ENCODE peak calls at places on chromosomes 4 and X, in eight cellular contexts. One of them, this sample, is unnamed.
A peak's percentile ranks its signal among the peaks of the same experiment; 100 is the strongest.

GRCh38 chr4:76023381-76023780 is at the start of gene CXCL10:
- DNase-seq in kidney glomerular epithelial cell: no peak
- DNase-seq in D721Med: no peak
- DNase-seq in T-helper 17 cell: no peak
- DNase-seq in activated CD8-positive, alpha-beta memory T cell treated with anti-CD3 and anti-CD28 coated beads for 48 hours: no peak
- DNase-seq in T-helper 9 cell: no peak
- DNase-seq in amniotic stem cell: no peak
- DNase-seq in T-helper 1 cell: no peak
- DNase-seq in this sample: no peak

GRCh38 chr4:108192056-108192455 is 23.3 kb upstream of the LEF1 start:
- DNase-seq in D721Med: no peak
- DNase-seq in T-helper 9 cell: no peak
- DNase-seq in kidney glomerular epithelial cell: no peak
- DNase-seq in activated CD8-positive, alpha-beta memory T cell treated with anti-CD3 and anti-CD28 coated beads for 48 hours: no peak
- DNase-seq in T-helper 1 cell: no peak
- DNase-seq in amniotic stem cell: no peak
- DNase-seq in T-helper 17 cell: no peak
- DNase-seq in this sample: no peak

GRCh38 chr4:7226464-7226863 is 34.1 kb downstream of the SORCS2 start:
- DNase-seq in amniotic stem cell: no peak
- DNase-seq in T-helper 1 cell: no peak
- DNase-seq in D721Med: peak; percentile 96
- DNase-seq in kidney glomerular epithelial cell: no peak
- DNase-seq in activated CD8-positive, alpha-beta memory T cell treated with anti-CD3 and anti-CD28 coated beads for 48 hours: no peak
- DNase-seq in T-helper 17 cell: no peak
- DNase-seq in T-helper 9 cell: no peak
- DNase-seq in this sample: no peak

GRCh38 chrX:9700555-9700954 is 65.1 kb downstream of the GPR143 start:
- DNase-seq in activated CD8-positive, alpha-beta memory T cell treated with anti-CD3 and anti-CD28 coated beads for 48 hours: no peak
- DNase-seq in T-helper 9 cell: no peak
- DNase-seq in T-helper 1 cell: no peak
- DNase-seq in kidney glomerular epithelial cell: no peak
- DNase-seq in D721Med: no peak
- DNase-seq in T-helper 17 cell: no peak
- DNase-seq in amniotic stem cell: no peak
- DNase-seq in this sample: no peak

GRCh38 chr4:54658321-54659093 is 750 bp downstream of the KIT start:
- DNase-seq in kidney glomerular epithelial cell: peak; percentile 15
- DNase-seq in D721Med: no peak
- DNase-seq in T-helper 9 cell: no peak
- DNase-seq in T-helper 1 cell: no peak
- DNase-seq in T-helper 17 cell: no peak
- DNase-seq in activated CD8-positive, alpha-beta memory T cell treated with anti-CD3 and anti-CD28 coated beads for 48 hours: no peak
- DNase-seq in amniotic stem cell: no peak
- DNase-seq in this sample: no peak

GRCh38 chr4:76779740-76780459 is 118.0 kb downstream of the SOWAHB start:
- DNase-seq in amniotic stem cell: no peak
- DNase-seq in kidney glomerular epithelial cell: no peak
- DNase-seq in T-helper 17 cell: no peak
- DNase-seq in T-helper 9 cell: no peak
- DNase-seq in D721Med: no peak
- DNase-seq in activated CD8-positive, alpha-beta memory T cell treated with anti-CD3 and anti-CD28 coated beads for 48 hours: no peak
- DNase-seq in T-helper 1 cell: no peak
- DNase-seq in this sample: no peak

GRCh38 chrX:154732421-154733071 is 18.3 kb downstream of the GAB3 start:
- DNase-seq in amniotic stem cell: no peak
- DNase-seq in D721Med: no peak
- DNase-seq in T-helper 9 cell: no peak
- DNase-seq in activated CD8-positive, alpha-beta memory T cell treated with anti-CD3 and anti-CD28 coated beads for 48 hours: no peak
- DNase-seq in T-helper 17 cell: no peak
- DNase-seq in T-helper 1 cell: no peak
- DNase-seq in kidney glomerular epithelial cell: peak; percentile 25
- DNase-seq in this sample: no peak

GRCh38 chr4:118683513-118683912 is 1.7 kb upstream of the METTL14 start:
- DNase-seq in kidney glomerular epithelial cell: no peak
- DNase-seq in T-helper 1 cell: no peak
- DNase-seq in T-helper 17 cell: no peak
- DNase-seq in T-helper 9 cell: no peak
- DNase-seq in amniotic stem cell: no peak
- DNase-seq in D721Med: no peak
- DNase-seq in activated CD8-positive, alpha-beta memory T cell treated with anti-CD3 and anti-CD28 coated beads for 48 hours: no peak
- DNase-seq in this sample: no peak

GRCh38 chr4:117400039-117400835 is 314.9 kb upstream of the TRAM1L1 start:
- DNase-seq in amniotic stem cell: no peak
- DNase-seq in kidney glomerular epithelial cell: peak; percentile 71
- DNase-seq in activated CD8-positive, alpha-beta memory T cell treated with anti-CD3 and anti-CD28 coated beads for 48 hours: no peak
- DNase-seq in T-helper 17 cell: no peak
- DNase-seq in T-helper 1 cell: no peak
- DNase-seq in D721Med: no peak
- DNase-seq in T-helper 9 cell: no peak
- DNase-seq in this sample: no peak

GRCh38 chrX:101415180-101416130 is 7.4 kb downstream of the HNRNPH2 start:
- DNase-seq in T-helper 1 cell: peak; percentile 18
- DNase-seq in D721Med: no peak
- DNase-seq in amniotic stem cell: peak; percentile 6
- DNase-seq in T-helper 9 cell: no peak
- DNase-seq in kidney glomerular epithelial cell: peak; percentile 52
- DNase-seq in T-helper 17 cell: no peak
- DNase-seq in activated CD8-positive, alpha-beta memory T cell treated with anti-CD3 and anti-CD28 coated beads for 48 hours: no peak
- DNase-seq in this sample: no peak

GRCh38 chrX:154025230-154025629 is 5.5 kb upstream of the IRAK1 start:
- DNase-seq in D721Med: no peak
- DNase-seq in kidney glomerular epithelial cell: no peak
- DNase-seq in T-helper 1 cell: no peak
- DNase-seq in activated CD8-positive, alpha-beta memory T cell treated with anti-CD3 and anti-CD28 coated beads for 48 hours: no peak
- DNase-seq in amniotic stem cell: no peak
- DNase-seq in T-helper 17 cell: no peak
- DNase-seq in T-helper 9 cell: no peak
- DNase-seq in this sample: no peak

GRCh38 chr4:36757623-36758311 is 476.4 kb downstream of the DTHD1 start:
- DNase-seq in D721Med: no peak
- DNase-seq in activated CD8-positive, alpha-beta memory T cell treated with anti-CD3 and anti-CD28 coated beads for 48 hours: no peak
- DNase-seq in kidney glomerular epithelial cell: no peak
- DNase-seq in T-helper 17 cell: no peak
- DNase-seq in T-helper 9 cell: no peak
- DNase-seq in amniotic stem cell: no peak
- DNase-seq in T-helper 1 cell: no peak
- DNase-seq in this sample: no peak

This sample was measured in GM18507.